ENCODE peak calls at places on chromosomes 3 and 15, in nine cellular contexts. One of them, this sample, is unnamed. For H3K4me1, the result is how much of the 10 kb centered on the place peaks cover.

GRCh38 chr3:177875786-177876476 is 660.3 kb upstream of the KCNMB2 start:
- DNase-seq in transverse colon: no peak
- DNase-seq in OCI-LY7: no peak
- DNase-seq in HCT116: no peak
- DNase-seq in endothelial cell of umbilical vein: no peak
- DNase-seq in gastrocnemius medialis: no peak
- DNase-seq in vagina: no peak
- DNase-seq in uterus: no peak
- DNase-seq in K562: no peak
- DNase-seq in this sample: no peak

GRCh38 chr3:122397136-122397645 is 13.2 kb downstream of the FAM162A start:
- DNase-seq in gastrocnemius medialis: no peak
- DNase-seq in OCI-LY7: no peak
- DNase-seq in K562: no peak
- DNase-seq in HCT116: no peak
- DNase-seq in uterus: no peak
- DNase-seq in transverse colon: no peak
- DNase-seq in endothelial cell of umbilical vein: no peak
- DNase-seq in vagina: no peak
- DNase-seq in this sample: no peak

GRCh38 chr3:8233938-8234337 is 267.7 kb upstream of the LMCD1 start:
- DNase-seq in transverse colon: no peak
- DNase-seq in uterus: no peak
- DNase-seq in OCI-LY7: no peak
- DNase-seq in HCT116: no peak
- DNase-seq in endothelial cell of umbilical vein: no peak
- DNase-seq in gastrocnemius medialis: no peak
- DNase-seq in K562: no peak
- DNase-seq in vagina: no peak
- DNase-seq in this sample: no peak

GRCh38 chr3:94716326-94717018 is 653.6 kb downstream of the NSUN3 start:
- DNase-seq in gastrocnemius medialis: no peak
- DNase-seq in K562: no peak
- DNase-seq in OCI-LY7: no peak
- DNase-seq in vagina: no peak
- DNase-seq in transverse colon: peak
- DNase-seq in HCT116: no peak
- DNase-seq in uterus: no peak
- DNase-seq in endothelial cell of umbilical vein: no peak
- DNase-seq in this sample: no peak

GRCh38 chr3:86867990-86868389 is 123.0 kb downstream of the VGLL3 start:
- DNase-seq in endothelial cell of umbilical vein: no peak
- DNase-seq in HCT116: no peak
- DNase-seq in gastrocnemius medialis: no peak
- DNase-seq in transverse colon: no peak
- DNase-seq in uterus: no peak
- DNase-seq in K562: no peak
- DNase-seq in vagina: no peak
- DNase-seq in OCI-LY7: no peak
- DNase-seq in this sample: no peak

GRCh38 chr15:96046620-96047240 is 283.8 kb upstream of the NR2F2 start:
- DNase-seq in uterus: no peak
- DNase-seq in vagina: no peak
- DNase-seq in OCI-LY7: no peak
- DNase-seq in gastrocnemius medialis: no peak
- DNase-seq in K562: no peak
- DNase-seq in HCT116: no peak
- DNase-seq in transverse colon: no peak
- DNase-seq in endothelial cell of umbilical vein: no peak
- DNase-seq in this sample: no peak

GRCh38 chr3:127535901-127536817 is 54.4 kb downstream of the TPRA1 start:
- DNase-seq in vagina: no peak
- DNase-seq in transverse colon: no peak
- DNase-seq in endothelial cell of umbilical vein: no peak
- DNase-seq in uterus: no peak
- DNase-seq in HCT116: no peak
- DNase-seq in gastrocnemius medialis: no peak
- DNase-seq in OCI-LY7: no peak
- DNase-seq in K562: no peak
- DNase-seq in this sample: no peak

GRCh38 chr15:39205506-39206371 is 375.1 kb upstream of the THBS1 start:
- DNase-seq in HCT116: no peak
- DNase-seq in transverse colon: no peak
- DNase-seq in vagina: no peak
- DNase-seq in OCI-LY7: no peak
- DNase-seq in K562: no peak
- DNase-seq in gastrocnemius medialis: no peak
- DNase-seq in endothelial cell of umbilical vein: no peak
- DNase-seq in uterus: no peak
- DNase-seq in this sample: no peak

GRCh38 chr3:11159421-11159904 is 5.2 kb downstream of the HRH1 start:
- DNase-seq in gastrocnemius medialis: peak
- DNase-seq in HCT116: no peak
- DNase-seq in OCI-LY7: no peak
- DNase-seq in endothelial cell of umbilical vein: no peak
- DNase-seq in K562: no peak
- DNase-seq in transverse colon: peak
- DNase-seq in vagina: no peak
- DNase-seq in uterus: peak
- DNase-seq in this sample: peak

GRCh38 chr3:16550305-16550675 is 36.8 kb upstream of the RFTN1 start:
- DNase-seq in gastrocnemius medialis: no peak
- DNase-seq in uterus: no peak
- DNase-seq in K562: no peak
- DNase-seq in HCT116: no peak
- DNase-seq in endothelial cell of umbilical vein: no peak
- DNase-seq in OCI-LY7: peak
- DNase-seq in transverse colon: no peak
- DNase-seq in vagina: no peak
- DNase-seq in this sample: no peak

GRCh38 chr3:139317215-139317614 is 26.6 kb upstream of the MRPS22 start:
- DNase-seq in vagina: no peak
- DNase-seq in endothelial cell of umbilical vein: no peak
- DNase-seq in K562: no peak
- DNase-seq in gastrocnemius medialis: no peak
- DNase-seq in OCI-LY7: no peak
- DNase-seq in HCT116: no peak
- DNase-seq in uterus: no peak
- DNase-seq in transverse colon: no peak
- DNase-seq in this sample: no peak

GRCh38 chr15:65902373-65902772 is 33.1 kb downstream of the RAB11A start:
- DNase-seq in vagina: no peak
- DNase-seq in HCT116: peak
- DNase-seq in gastrocnemius medialis: peak
- DNase-seq in uterus: no peak
- DNase-seq in K562: peak
- DNase-seq in transverse colon: peak
- DNase-seq in endothelial cell of umbilical vein: peak
- DNase-seq in OCI-LY7: peak
- DNase-seq in this sample: peak

GRCh38 chr3:188578579-188579363 is 424.8 kb downstream of the LPP start:
- DNase-seq in K562: no peak
- DNase-seq in HCT116: no peak
- DNase-seq in endothelial cell of umbilical vein: peak
- DNase-seq in uterus: peak
- DNase-seq in gastrocnemius medialis: peak
- DNase-seq in vagina: no peak
- DNase-seq in OCI-LY7: peak
- DNase-seq in transverse colon: peak
- DNase-seq in this sample: peak

GRCh38 chr3:122996038-122996580 is 31.5 kb downstream of the SEMA5B start:
- DNase-seq in HCT116: no peak
- DNase-seq in K562: no peak
- DNase-seq in OCI-LY7: no peak
- DNase-seq in uterus: peak
- DNase-seq in vagina: no peak
- DNase-seq in endothelial cell of umbilical vein: no peak
- DNase-seq in transverse colon: no peak
- DNase-seq in gastrocnemius medialis: no peak
- DNase-seq in this sample: no peak

GRCh38 chr3:7095116-7095515 is 234.2 kb downstream of the GRM7 start:
- DNase-seq in vagina: no peak
- DNase-seq in endothelial cell of umbilical vein: peak
- DNase-seq in OCI-LY7: no peak
- DNase-seq in transverse colon: no peak
- DNase-seq in K562: no peak
- DNase-seq in gastrocnemius medialis: no peak
- DNase-seq in HCT116: no peak
- DNase-seq in uterus: no peak
- DNase-seq in this sample: no peak

DNA sequence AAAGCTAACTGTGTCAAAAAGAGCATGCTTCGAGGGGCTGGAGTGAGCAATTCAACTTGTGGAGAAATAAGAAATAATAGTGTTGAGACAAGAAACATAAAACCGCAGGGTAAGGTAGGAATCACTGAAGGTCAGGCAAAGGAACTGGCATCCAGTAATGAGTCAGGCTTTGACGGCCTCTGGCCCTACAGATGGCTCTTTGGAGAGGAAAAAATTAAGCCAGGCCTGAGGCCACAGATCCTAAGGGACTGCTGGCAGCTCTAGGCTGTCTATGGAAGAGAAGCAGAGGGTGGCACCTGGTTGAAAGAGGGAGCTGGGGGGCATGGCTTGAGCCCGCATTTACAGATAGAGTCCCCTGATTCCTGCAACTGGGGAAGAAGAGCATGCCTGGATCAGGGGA is 28.6 kb upstream of the ZSCAN2 start:
- DNase-seq in uterus: no peak
- DNase-seq in OCI-LY7: no peak
- DNase-seq in transverse colon: no peak
- DNase-seq in vagina: no peak
- DNase-seq in K562: no peak
- DNase-seq in HCT116: no peak
- DNase-seq in gastrocnemius medialis: no peak
- DNase-seq in endothelial cell of umbilical vein: no peak
- DNase-seq in this sample: no peak
- TF ChIP-seq CTCF in uterus: no peak
- TF ChIP-seq CTCF in OCI-LY7: no peak
- TF ChIP-seq CTCF in transverse colon: no peak
- TF ChIP-seq CTCF in vagina: no peak
- TF ChIP-seq CTCF in K562: no peak
- TF ChIP-seq CTCF in HCT116: no peak
- TF ChIP-seq CTCF in gastrocnemius medialis: no peak
- TF ChIP-seq CTCF in endothelial cell of umbilical vein: no peak
- TF ChIP-seq CTCF in this sample: no peak

DNA sequence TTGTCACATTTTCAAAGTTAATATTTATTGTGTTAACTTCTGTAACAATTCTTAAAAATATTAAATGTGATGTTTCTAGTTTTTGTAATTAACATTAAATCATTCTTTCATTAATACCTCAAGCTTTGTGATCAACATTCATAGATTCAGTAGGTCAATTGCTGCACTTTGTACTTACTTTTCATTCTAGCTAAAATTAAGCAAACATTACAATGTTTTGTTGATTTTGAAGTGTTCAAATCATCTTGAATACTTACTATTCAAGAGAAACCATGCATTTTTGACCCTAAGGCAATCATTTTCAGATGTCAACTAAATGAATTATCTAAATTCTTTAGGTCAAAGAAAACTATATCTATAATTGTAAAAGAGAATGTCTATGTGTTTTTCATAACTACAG is 933.1 kb downstream of the NAALADL2 start:
- DNase-seq in OCI-LY7: no peak
- DNase-seq in gastrocnemius medialis: no peak
- DNase-seq in K562: no peak
- DNase-seq in endothelial cell of umbilical vein: no peak
- DNase-seq in vagina: no peak
- DNase-seq in transverse colon: no peak
- DNase-seq in HCT116: no peak
- DNase-seq in uterus: no peak
- DNase-seq in this sample: no peak
- H3K4me1 ChIP-seq in OCI-LY7: under half
- H3K4me1 ChIP-seq in gastrocnemius medialis: under half
- H3K4me1 ChIP-seq in K562: under half
- H3K4me1 ChIP-seq in endothelial cell of umbilical vein: under half
- H3K4me1 ChIP-seq in vagina: under half
- H3K4me1 ChIP-seq in transverse colon: under half
- H3K4me1 ChIP-seq in HCT116: under half
- H3K4me1 ChIP-seq in uterus: under half
- H3K4me1 ChIP-seq in this sample: under half

DNA sequence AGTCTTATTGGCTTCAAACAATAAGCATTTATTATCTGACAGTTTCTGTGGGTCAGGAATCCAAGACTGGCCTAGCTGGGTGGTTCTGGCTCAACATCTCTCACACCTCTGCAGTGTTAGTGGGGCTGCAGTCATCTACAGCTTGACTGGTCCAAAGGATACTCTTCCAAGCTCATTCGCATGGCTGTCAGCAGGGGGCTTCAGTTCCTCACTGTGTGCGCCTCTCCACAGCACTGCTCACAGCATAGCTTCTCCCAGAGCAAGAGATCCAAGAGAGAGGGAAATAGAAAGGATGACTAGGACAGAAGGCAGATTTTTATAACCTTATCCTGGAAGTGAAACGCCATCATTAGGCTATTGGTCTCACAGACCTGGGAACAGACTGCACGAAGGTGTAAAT is 64.2 kb downstream of the MAGI1 start:
- DNase-seq in vagina: no peak
- DNase-seq in transverse colon: no peak
- DNase-seq in endothelial cell of umbilical vein: no peak
- DNase-seq in K562: no peak
- DNase-seq in HCT116: no peak
- DNase-seq in gastrocnemius medialis: no peak
- DNase-seq in OCI-LY7: no peak
- DNase-seq in uterus: no peak
- DNase-seq in this sample: no peak
- TF ChIP-seq CTCF in vagina: no peak
- TF ChIP-seq CTCF in transverse colon: no peak
- TF ChIP-seq CTCF in endothelial cell of umbilical vein: peak
- TF ChIP-seq CTCF in K562: no peak
- TF ChIP-seq CTCF in HCT116: no peak
- TF ChIP-seq CTCF in gastrocnemius medialis: no peak
- TF ChIP-seq CTCF in OCI-LY7: no peak
- TF ChIP-seq CTCF in uterus: no peak
- TF ChIP-seq CTCF in this sample: no peak

DNA sequence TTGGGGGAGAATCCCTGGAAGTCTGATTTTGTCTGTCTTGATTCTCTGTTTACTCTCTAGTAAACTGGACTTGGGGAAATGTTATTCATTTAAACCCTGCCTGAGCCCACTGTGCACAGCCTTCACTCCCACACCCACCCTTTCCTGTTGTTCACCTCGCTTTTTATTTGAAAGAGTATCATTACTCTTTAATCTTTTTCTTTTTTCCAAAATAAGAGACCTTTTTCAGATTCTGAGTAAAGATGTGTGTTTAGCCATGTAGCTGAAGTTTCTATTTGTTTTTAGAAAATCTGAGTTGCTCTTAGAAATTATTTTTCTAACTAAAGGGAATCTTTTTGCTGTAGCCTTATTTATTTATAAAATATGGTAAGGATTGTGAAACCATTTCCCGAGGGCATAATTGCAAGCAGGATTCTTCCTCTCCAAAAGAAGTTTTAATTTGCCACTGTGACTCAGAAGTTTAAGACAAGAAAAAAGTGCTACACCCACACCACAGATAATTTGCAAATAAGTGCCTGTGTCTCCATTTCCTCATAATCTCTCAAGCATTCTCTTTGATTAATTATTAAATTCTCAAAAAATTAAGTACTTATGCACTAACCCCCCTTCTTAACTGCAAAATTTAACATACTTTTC is 43.4 kb downstream of the RASA2 start:
- DNase-seq in vagina: no peak
- DNase-seq in uterus: no peak
- DNase-seq in endothelial cell of umbilical vein: peak
- DNase-seq in OCI-LY7: no peak
- DNase-seq in transverse colon: no peak
- DNase-seq in K562: no peak
- DNase-seq in gastrocnemius medialis: no peak
- DNase-seq in HCT116: no peak
- DNase-seq in this sample: no peak
- H3K4me1 ChIP-seq in vagina: under half
- H3K4me1 ChIP-seq in uterus: under half
- H3K4me1 ChIP-seq in endothelial cell of umbilical vein: under half
- H3K4me1 ChIP-seq in OCI-LY7: under half
- H3K4me1 ChIP-seq in transverse colon: under half
- H3K4me1 ChIP-seq in K562: under half
- H3K4me1 ChIP-seq in gastrocnemius medialis: under half
- H3K4me1 ChIP-seq in HCT116: under half
- H3K4me1 ChIP-seq in this sample: under half